ENCODE peak calls at places on chromosomes 4 and X, in six cellular contexts. One of them, this sample, is unnamed.

GRCh38 chr4:159016527-159017137 is 86.2 kb upstream of the RAPGEF2 start:
- DNase-seq in hippocampal formation: no peak
- DNase-seq in body of pancreas: no peak
- DNase-seq in CD8-positive, alpha-beta T cell: no peak
- DNase-seq in AG10803: no peak
- DNase-seq in DMS153: no peak
- DNase-seq in this sample: peak; percentile 46

GRCh38 chr4:8308144-8308543 is 38.6 kb downstream of the HTRA3 start:
- DNase-seq in hippocampal formation: no peak
- DNase-seq in body of pancreas: no peak
- DNase-seq in CD8-positive, alpha-beta T cell: no peak
- DNase-seq in AG10803: no peak
- DNase-seq in DMS153: no peak
- DNase-seq in this sample: no peak

GRCh38 chr4:94635172-94635571 is 122.6 kb upstream of the BMPR1B start:
- DNase-seq in hippocampal formation: no peak
- DNase-seq in body of pancreas: no peak
- DNase-seq in CD8-positive, alpha-beta T cell: no peak
- DNase-seq in AG10803: peak; percentile 56
- DNase-seq in DMS153: no peak
- DNase-seq in this sample: no peak

GRCh38 chr4:66169341-66169740 is 499.1 kb upstream of the EPHA5 start:
- DNase-seq in hippocampal formation: no peak
- DNase-seq in body of pancreas: no peak
- DNase-seq in CD8-positive, alpha-beta T cell: no peak
- DNase-seq in AG10803: no peak
- DNase-seq in DMS153: no peak
- DNase-seq in this sample: no peak

GRCh38 chrX:8027876-8028275 is 100.7 kb upstream of the PNPLA4 start:
- DNase-seq in hippocampal formation: peak; percentile 24
- DNase-seq in body of pancreas: no peak
- DNase-seq in CD8-positive, alpha-beta T cell: no peak
- DNase-seq in AG10803: no peak
- DNase-seq in DMS153: no peak
- DNase-seq in this sample: no peak

GRCh38 chr4:156685308-156685707 is 286.3 kb downstream of the PDGFC start:
- DNase-seq in hippocampal formation: no peak
- DNase-seq in body of pancreas: no peak
- DNase-seq in CD8-positive, alpha-beta T cell: no peak
- DNase-seq in AG10803: no peak
- DNase-seq in DMS153: no peak
- DNase-seq in this sample: no peak

GRCh38 chrX:154542723-154543424 is 3.8 kb downstream of the G6PD start:
- DNase-seq in hippocampal formation: no peak
- DNase-seq in body of pancreas: no peak
- DNase-seq in CD8-positive, alpha-beta T cell: no peak
- DNase-seq in AG10803: no peak
- DNase-seq in DMS153: no peak
- DNase-seq in this sample: no peak

GRCh38 chrX:24398766-24399165 is 38.3 kb downstream of the SUPT20HL1 start:
- DNase-seq in hippocampal formation: no peak
- DNase-seq in body of pancreas: no peak
- DNase-seq in CD8-positive, alpha-beta T cell: no peak
- DNase-seq in AG10803: no peak
- DNase-seq in DMS153: no peak
- DNase-seq in this sample: no peak

GRCh38 chr4:139014391-139015268 is 951 bp upstream of the NOCT start:
- DNase-seq in hippocampal formation: no peak
- DNase-seq in body of pancreas: peak; percentile 26
- DNase-seq in CD8-positive, alpha-beta T cell: no peak
- DNase-seq in AG10803: peak; percentile 95
- DNase-seq in DMS153: no peak
- DNase-seq in this sample: peak; percentile 87

GRCh38 chrX:57821703-57822375 is 88.4 kb downstream of the ZXDA start:
- DNase-seq in hippocampal formation: peak; percentile 71
- DNase-seq in body of pancreas: peak; percentile 24
- DNase-seq in CD8-positive, alpha-beta T cell: peak; percentile 4
- DNase-seq in AG10803: peak; percentile 57
- DNase-seq in DMS153: peak; percentile 23
- DNase-seq in this sample: peak; percentile 21

GRCh38 chr4:46993075-46994006 is at the start of gene GABRA4:
- DNase-seq in hippocampal formation: no peak
- DNase-seq in body of pancreas: no peak
- DNase-seq in CD8-positive, alpha-beta T cell: no peak
- DNase-seq in AG10803: no peak
- DNase-seq in DMS153: no peak
- DNase-seq in this sample: peak; percentile 18

GRCh38 chr4:162988530-162988929 is 178.2 kb downstream of the NAF1 start:
- DNase-seq in hippocampal formation: no peak
- DNase-seq in body of pancreas: no peak
- DNase-seq in CD8-positive, alpha-beta T cell: no peak
- DNase-seq in AG10803: no peak
- DNase-seq in DMS153: no peak
- DNase-seq in this sample: no peak

GRCh38 chr4:37641352-37641751 is 44.8 kb downstream of the RELL1 start:
- DNase-seq in hippocampal formation: no peak
- DNase-seq in body of pancreas: no peak
- DNase-seq in CD8-positive, alpha-beta T cell: no peak
- DNase-seq in AG10803: no peak
- DNase-seq in DMS153: no peak
- DNase-seq in this sample: no peak

GRCh38 chr4:7075962-7076693 is 8.3 kb upstream of the GRPEL1 start:
- DNase-seq in hippocampal formation: no peak
- DNase-seq in body of pancreas: no peak
- DNase-seq in CD8-positive, alpha-beta T cell: no peak
- DNase-seq in AG10803: peak; percentile 25
- DNase-seq in DMS153: no peak
- DNase-seq in this sample: peak; percentile 34

GRCh38 chr4:8730159-8730558 is 137.6 kb downstream of the CPZ start:
- DNase-seq in hippocampal formation: no peak
- DNase-seq in body of pancreas: peak; percentile 2
- DNase-seq in CD8-positive, alpha-beta T cell: no peak
- DNase-seq in AG10803: no peak
- DNase-seq in DMS153: no peak
- DNase-seq in this sample: no peak

GRCh38 chr4:70589785-70590184 is 2.3 kb upstream of the AMBN start:
- DNase-seq in hippocampal formation: no peak
- DNase-seq in body of pancreas: no peak
- DNase-seq in CD8-positive, alpha-beta T cell: no peak
- DNase-seq in AG10803: no peak
- DNase-seq in DMS153: no peak
- DNase-seq in this sample: no peak

GRCh38 chrX:123626962-123627361 is 105.9 kb downstream of the THOC2 start:
- DNase-seq in hippocampal formation: no peak
- DNase-seq in body of pancreas: no peak
- DNase-seq in CD8-positive, alpha-beta T cell: no peak
- DNase-seq in AG10803: peak; percentile 69
- DNase-seq in DMS153: no peak
- DNase-seq in this sample: peak; percentile 2

GRCh38 chr4:74319506-74319905 is 11.2 kb downstream of the EPGN start:
- DNase-seq in hippocampal formation: no peak
- DNase-seq in body of pancreas: no peak
- DNase-seq in CD8-positive, alpha-beta T cell: no peak
- DNase-seq in AG10803: no peak
- DNase-seq in DMS153: no peak
- DNase-seq in this sample: no peak

GRCh38 chr4:161160718-161161117 is 1003.1 kb downstream of the FSTL5 start:
- DNase-seq in hippocampal formation: no peak
- DNase-seq in body of pancreas: no peak
- DNase-seq in CD8-positive, alpha-beta T cell: no peak
- DNase-seq in AG10803: no peak
- DNase-seq in DMS153: no peak
- DNase-seq in this sample: no peak

GRCh38 chrX:153580700-153581386 is 18.1 kb downstream of the CCNQ start:
- DNase-seq in hippocampal formation: no peak
- DNase-seq in body of pancreas: no peak
- DNase-seq in CD8-positive, alpha-beta T cell: no peak
- DNase-seq in AG10803: no peak
- DNase-seq in DMS153: no peak
- DNase-seq in this sample: no peak

GRCh38 chr4:25790024-25790423 is 72.8 kb downstream of the SEL1L3 start:
- DNase-seq in hippocampal formation: no peak
- DNase-seq in body of pancreas: no peak
- DNase-seq in CD8-positive, alpha-beta T cell: no peak
- DNase-seq in AG10803: no peak
- DNase-seq in DMS153: no peak
- DNase-seq in this sample: no peak

GRCh38 chr4:105451346-105451745 is 22.5 kb downstream of the PPA2 start:
- DNase-seq in hippocampal formation: no peak
- DNase-seq in body of pancreas: no peak
- DNase-seq in CD8-positive, alpha-beta T cell: no peak
- DNase-seq in AG10803: no peak
- DNase-seq in DMS153: peak; percentile 66
- DNase-seq in this sample: no peak

GRCh38 chr4:19380600-19380999 is 871.1 kb upstream of the SLIT2 start:
- DNase-seq in hippocampal formation: no peak
- DNase-seq in body of pancreas: no peak
- DNase-seq in CD8-positive, alpha-beta T cell: no peak
- DNase-seq in AG10803: no peak
- DNase-seq in DMS153: no peak
- DNase-seq in this sample: no peak

This sample was measured in hepatic stellate cell.